ENCODE peak calls at places on chromosome 5, in eight cellular contexts. O is hepatic stellate cell, P is T47D, X is anterior cingulate cortex, E is osteocyte, I is NCI-H345, G is NCI-H774, A is lower leg skin. U is an unnamed sample.

GRCh38 chr5:122753500-122753899 is 21.4 kb upstream of the SNX2 start:
- DNase-seq in O (no peak), P (no peak), X (no peak), E (no peak), I (no peak), G (no peak), A (no peak), U (no peak)

GRCh38 chr5:12703254-12703653 is 799.0 kb upstream of the CTNND2 start:
- DNase-seq in O (no peak), P (no peak), X (no peak), E (no peak), I (no peak), G (no peak), A (no peak), U (no peak)

GRCh38 chr5:103188436-103188835 is 68.3 kb downstream of the PPIP5K2 start:
- DNase-seq in O (no peak), P (no peak), X (no peak), E (no peak), I (no peak), G (no peak), A (no peak), U (no peak)

GRCh38 chr5:68932830-68933434 is 160.9 kb upstream of the SLC30A5 start:
- DNase-seq in O (no peak), P (peak), X (no peak), E (no peak), I (no peak), G (no peak), A (no peak), U (no peak)

GRCh38 chr5:17203329-17204132 is 13.9 kb upstream of the BASP1 start:
- DNase-seq in O (peak), P (peak), X (no peak), E (no peak), I (peak), G (peak), A (no peak), U (no peak)

GRCh38 chr5:124544366-124545055 is 201.9 kb downstream of the ZNF608 start:
- DNase-seq in O (no peak), P (no peak), X (no peak), E (no peak), I (no peak), G (no peak), A (no peak), U (no peak)

GRCh38 chr5:146793709-146794108 is 84.8 kb downstream of the PPP2R2B start:
- DNase-seq in O (no peak), P (no peak), X (no peak), E (no peak), I (no peak), G (no peak), A (no peak), U (no peak)

GRCh38 chr5:35136386-35136785 is 88.6 kb upstream of the AGXT2 start:
- DNase-seq in O (peak), P (no peak), X (no peak), E (no peak), I (no peak), G (no peak), A (no peak), U (no peak)

GRCh38 chr5:171606414-171607024 is 179.1 kb upstream of the SMIM23 start:
- DNase-seq in O (no peak), P (peak), X (no peak), E (no peak), I (no peak), G (no peak), A (no peak), U (no peak)

GRCh38 chr5:43874772-43875171 is 271.8 kb downstream of the NNT start:
- DNase-seq in O (no peak), P (no peak), X (no peak), E (no peak), I (no peak), G (no peak), A (no peak), U (no peak)

GRCh38 chr5:75412111-75412990 is 75.3 kb downstream of the HMGCR start:
- DNase-seq in O (peak), P (peak), X (no peak), E (no peak), I (no peak), G (no peak), A (no peak), U (no peak)

GRCh38 chr5:79794347-79794746 is 104.7 kb downstream of the CMYA5 start:
- DNase-seq in O (no peak), P (no peak), X (no peak), E (no peak), I (no peak), G (no peak), A (no peak), U (no peak)

GRCh38 chr5:56305551-56305950 is 72.4 kb upstream of the ANKRD55 start:
- DNase-seq in O (no peak), P (no peak), X (no peak), E (no peak), I (no peak), G (no peak), A (no peak), U (no peak)

GRCh38 chr5:119795768-119796167 is 166.4 kb downstream of the FAM170A start:
- DNase-seq in O (no peak), P (no peak), X (no peak), E (no peak), I (no peak), G (no peak), A (no peak), U (no peak)

GRCh38 chr5:114634517-114634916 is 272.6 kb downstream of the KCNN2 start:
- DNase-seq in O (no peak), P (no peak), X (no peak), E (no peak), I (no peak), G (no peak), A (no peak), U (no peak)

GRCh38 chr5:158133369-158133768 is 274.4 kb upstream of the CLINT1 start:
- DNase-seq in O (no peak), P (no peak), X (no peak), E (no peak), I (no peak), G (no peak), A (no peak), U (no peak)

GRCh38 chr5:13250450-13251291 is 693.8 kb downstream of the DNAH5 start:
- DNase-seq in O (peak), P (peak), X (no peak), E (no peak), I (no peak), G (no peak), A (no peak), U (no peak)

GRCh38 chr5:102922111-102922510 is 167.0 kb downstream of the PAM start:
- DNase-seq in O (no peak), P (no peak), X (no peak), E (no peak), I (no peak), G (no peak), A (no peak), U (no peak)

GRCh38 chr5:176899296-176899891 is at the start of gene HK3:
- DNase-seq in O (no peak), P (no peak), X (no peak), E (no peak), I (no peak), G (no peak), A (peak), U (no peak)

GRCh38 chr5:155665371-155665770 is 651.8 kb downstream of the KIF4B start:
- DNase-seq in O (no peak), P (no peak), X (no peak), E (no peak), I (no peak), G (no peak), A (no peak), U (no peak)

GRCh38 chr5:58245479-58245845 is 214.4 kb downstream of the PLK2 start:
- DNase-seq in O (no peak), P (peak), X (no peak), E (no peak), I (peak), G (no peak), A (no peak), U (no peak)

GRCh38 chr5:108769352-108769751 is 21.7 kb downstream of the FER start:
- DNase-seq in O (no peak), P (no peak), X (no peak), E (no peak), I (no peak), G (no peak), A (no peak), U (no peak)

GRCh38 chr5:39699164-39699563 is 274.4 kb upstream of the DAB2 start:
- DNase-seq in O (no peak), P (no peak), X (no peak), E (no peak), I (no peak), G (no peak), A (no peak), U (no peak)

U was measured in vagina.